ENCODE peak calls at places on chromosome 15, in nine cellular contexts. G is upper lobe of left lung, Q is ovary, A is stomach, D is pancreas, N is IMR-90, H is heart left ventricle, B is esophagus squamous epithelium, F is uterus. R is an unnamed sample.

GRCh38 chr15:72585659-72586058 is 68.8 kb upstream of the GOLGA6B start:
- DNase-seq in A (no peak), Q (no peak), F (no peak), G (no peak), D (no peak), B (no peak), N (peak), H (no peak), R (no peak)

GRCh38 chr15:39785139-39785538 is 2.5 kb upstream of the FSIP1 start:
- DNase-seq in B (no peak), F (no peak), G (no peak), A (no peak), Q (no peak), H (no peak), N (no peak), D (peak), R (no peak)

GRCh38 chr15:50055333-50056278 is 63.4 kb downstream of the ATP8B4 start:
- DNase-seq in Q (no peak), H (peak), F (no peak), A (no peak), D (no peak), N (peak), G (no peak), B (no peak), R (no peak)

GRCh38 chr15:63023351-63023945 is 19.1 kb upstream of the TPM1 start:
- DNase-seq in G (no peak), Q (no peak), A (no peak), N (peak), F (no peak), H (no peak), D (no peak), B (no peak), R (no peak)

GRCh38 chr15:78050851-78051250 is 26.7 kb downstream of the TBC1D2B start:
- DNase-seq in H (no peak), A (no peak), D (no peak), G (no peak), Q (no peak), N (no peak), B (no peak), F (no peak), R (no peak)

GRCh38 chr15:92937880-92938279 is 37.8 kb downstream of the CHD2 start:
- DNase-seq in A (no peak), Q (no peak), N (no peak), B (no peak), D (no peak), H (no peak), G (no peak), F (no peak), R (no peak)

GRCh38 chr15:79644091-79644490 is 212.0 kb downstream of the MINAR1 start:
- DNase-seq in N (peak), A (no peak), Q (no peak), G (no peak), B (no peak), H (no peak), D (no peak), F (no peak), R (no peak)

GRCh38 chr15:41115652-41116115 is 396 bp downstream of the INO80 start:
- DNase-seq in H (peak), G (peak), F (no peak), Q (peak), A (peak), D (peak), N (peak), B (peak), R (peak)

GRCh38 chr15:84681822-84682221 is 23.8 kb upstream of the NMB start:
- DNase-seq in H (no peak), F (no peak), D (no peak), N (peak), B (no peak), G (no peak), A (no peak), Q (no peak), R (no peak)

GRCh38 chr15:23606226-23606625 is 40.8 kb downstream of the MKRN3 start:
- DNase-seq in A (no peak), Q (no peak), F (no peak), H (no peak), B (no peak), G (no peak), D (no peak), N (no peak), R (no peak)

GRCh38 chr15:71127083-71127482 is 11.8 kb downstream of the THSD4 start:
- DNase-seq in Q (no peak), A (no peak), G (no peak), B (no peak), D (no peak), F (no peak), H (no peak), N (no peak), R (no peak)

GRCh38 chr15:83746231-83746630 is 92.3 kb downstream of the ADAMTSL3 start:
- DNase-seq in A (no peak), G (no peak), H (no peak), Q (no peak), N (no peak), F (no peak), B (no peak), D (no peak), R (no peak)

GRCh38 chr15:79957741-79958140 is 13.3 kb downstream of the BCL2A1 start:
- DNase-seq in H (no peak), F (no peak), A (no peak), B (no peak), Q (no peak), N (peak), D (no peak), G (no peak), R (no peak)

GRCh38 chr15:72796515-72797337 is 13.2 kb upstream of the ADPGK start:
- DNase-seq in Q (peak), H (peak), F (peak), D (peak), A (peak), G (peak), N (peak), B (no peak), R (no peak)

GRCh38 chr15:91385301-91385700 is 285.2 kb downstream of the SV2B start:
- DNase-seq in H (no peak), D (no peak), G (peak), B (no peak), N (no peak), F (no peak), Q (no peak), A (no peak), R (no peak)

GRCh38 chr15:77856718-77857346 is 220.7 kb downstream of the TBC1D2B start:
- DNase-seq in G (no peak), F (no peak), B (no peak), Q (no peak), N (no peak), D (no peak), H (no peak), A (no peak), R (peak)

GRCh38 chr15:76057332-76058000 is 2.3 kb upstream of the TMEM266 start:
- DNase-seq in A (peak), N (peak), F (no peak), Q (no peak), D (peak), B (no peak), G (no peak), H (peak), R (no peak)

GRCh38 chr15:64620991-64621495 is 154.3 kb downstream of the RBPMS2 start:
- DNase-seq in D (no peak), H (no peak), B (no peak), G (no peak), F (no peak), Q (no peak), N (no peak), A (no peak), R (no peak)

GRCh38 chr15:77186518-77187095 is 115.7 kb upstream of the TSPAN3 start:
- DNase-seq in H (no peak), N (peak), A (no peak), Q (no peak), F (no peak), G (no peak), D (no peak), B (no peak), R (no peak)

GRCh38 chr15:59595434-59595915 is 16.1 kb upstream of the GCNT3 start:
- DNase-seq in Q (no peak), B (no peak), D (no peak), H (no peak), N (no peak), F (no peak), A (peak), G (no peak), R (no peak)

GRCh38 chr15:26235148-26235769 is 372.1 kb upstream of the ATP10A start:
- DNase-seq in A (no peak), F (no peak), B (no peak), Q (no peak), H (no peak), D (no peak), G (no peak), N (no peak), R (no peak)

GRCh38 chr15:90872481-90873184 is 4.2 kb downstream of the FURIN start:
- DNase-seq in Q (no peak), N (peak), A (no peak), F (no peak), G (no peak), D (no peak), B (no peak), H (no peak), R (no peak)

GRCh38 chr15:85316244-85316934 is 64.0 kb upstream of the AKAP13 start:
- DNase-seq in Q (no peak), F (no peak), G (no peak), A (no peak), N (peak), D (no peak), B (no peak), H (no peak), R (no peak)

GRCh38 chr15:70935631-70936030 is 43.0 kb downstream of the LRRC49 start:
- DNase-seq in N (no peak), Q (no peak), D (no peak), H (no peak), G (no peak), B (no peak), A (no peak), F (no peak), R (no peak)

GRCh38 chr15:64618569-64618968 is 156.8 kb downstream of the RBPMS2 start:
- DNase-seq in Q (no peak), F (no peak), G (no peak), A (no peak), H (no peak), N (no peak), D (no peak), B (no peak), R (no peak)

GRCh38 chr15:89781891-89782618 is 5.9 kb downstream of the MESP2 start:
- DNase-seq in F (no peak), D (peak), A (no peak), G (no peak), B (no peak), H (no peak), Q (no peak), N (peak), R (peak)

GRCh38 chr15:86183765-86184491 is 104.3 kb downstream of the AGBL1 start:
- DNase-seq in A (no peak), G (no peak), N (no peak), B (no peak), F (no peak), Q (no peak), H (no peak), D (no peak), R (no peak)

GRCh38 chr15:84961114-84961452 is 20.6 kb upstream of the PDE8A start:
- DNase-seq in H (no peak), A (no peak), F (no peak), G (no peak), B (no peak), D (no peak), N (peak), Q (no peak), R (no peak)

GRCh38 chr15:69468241-69469121 is 15.9 kb downstream of the RPLP1 start:
- DNase-seq in Q (no peak), F (no peak), N (peak), H (no peak), D (no peak), B (no peak), A (peak), G (peak), R (peak)

GRCh38 chr15:98121957-98122356 is 161.5 kb downstream of the ARRDC4 start:
- DNase-seq in N (no peak), Q (no peak), A (no peak), H (no peak), F (peak), D (no peak), B (no peak), G (no peak), R (no peak)

GRCh38 chr15:58748787-58749531 is 548 bp downstream of the ADAM10 start:
- DNase-seq in A (peak), D (peak), B (no peak), Q (peak), G (peak), N (no peak), F (peak), H (peak), R (no peak)

GRCh38 chr15:60052796-60053195 is 48.7 kb downstream of the FOXB1 start:
- DNase-seq in D (no peak), G (no peak), F (no peak), N (no peak), Q (no peak), B (no peak), A (no peak), H (no peak), R (no peak)

DNA sequence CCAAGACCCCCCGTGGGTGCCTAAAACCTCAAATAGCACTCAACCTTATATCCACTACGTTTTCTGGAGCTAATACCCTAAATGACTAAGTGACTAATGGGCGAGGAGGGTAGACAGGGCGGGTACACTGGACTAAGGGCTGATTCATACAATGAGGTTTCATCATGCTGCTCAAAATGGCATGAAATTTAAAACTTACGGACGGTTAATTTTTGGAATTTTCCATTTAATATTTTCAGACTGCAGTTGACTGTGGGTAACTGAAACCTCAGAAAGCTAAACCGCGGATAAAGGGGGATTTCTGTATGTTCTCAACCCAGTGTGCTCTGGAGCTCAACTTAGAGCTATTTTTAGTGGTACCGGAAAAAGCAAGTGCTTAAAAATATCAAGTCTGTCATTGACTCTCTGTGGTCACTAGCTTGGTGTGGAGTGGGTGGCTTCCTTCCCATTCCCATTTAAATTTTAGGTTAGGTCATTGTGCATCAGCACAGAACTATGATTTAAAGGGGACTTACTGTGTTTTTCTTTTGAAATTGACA is 72.9 kb downstream of the LRRC28 start:
- DNase-seq in B (no peak), F (no peak), G (no peak), N (peak), H (peak), D (no peak), A (no peak), Q (no peak), R (no peak)
- H3K27ac ChIP-seq in B (peak), F (no peak), G (no peak), N (no peak), H (peak), D (no peak), A (no peak), Q (no peak), R (no peak)

DNA sequence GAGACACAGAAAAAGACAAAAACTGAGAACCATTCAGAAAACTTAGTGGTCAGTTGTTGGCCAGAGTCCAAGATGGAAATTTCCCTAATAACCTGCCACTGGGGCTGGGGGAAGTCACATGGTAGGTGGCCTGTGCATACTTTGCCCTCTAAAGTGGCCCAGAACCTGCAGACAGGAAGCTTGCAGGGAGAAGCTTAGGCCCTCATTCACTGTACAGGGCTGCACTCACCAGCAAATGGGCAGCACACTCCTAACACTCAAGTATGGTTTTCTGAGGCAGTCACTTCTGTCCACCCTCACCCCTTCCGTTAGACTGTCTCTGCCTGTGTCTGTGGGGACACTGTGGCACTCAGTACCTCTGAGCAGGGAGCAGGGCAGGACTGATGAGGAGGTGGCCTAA is 14.5 kb upstream of the RNU6-1 start:
- DNase-seq in A (no peak), Q (no peak), D (no peak), F (no peak), H (no peak), N (no peak), B (no peak), G (no peak), R (no peak)
- H3K27ac ChIP-seq in A (no peak), Q (no peak), D (no peak), F (no peak), H (no peak), N (no peak), B (no peak), G (no peak), R (no peak)

DNA sequence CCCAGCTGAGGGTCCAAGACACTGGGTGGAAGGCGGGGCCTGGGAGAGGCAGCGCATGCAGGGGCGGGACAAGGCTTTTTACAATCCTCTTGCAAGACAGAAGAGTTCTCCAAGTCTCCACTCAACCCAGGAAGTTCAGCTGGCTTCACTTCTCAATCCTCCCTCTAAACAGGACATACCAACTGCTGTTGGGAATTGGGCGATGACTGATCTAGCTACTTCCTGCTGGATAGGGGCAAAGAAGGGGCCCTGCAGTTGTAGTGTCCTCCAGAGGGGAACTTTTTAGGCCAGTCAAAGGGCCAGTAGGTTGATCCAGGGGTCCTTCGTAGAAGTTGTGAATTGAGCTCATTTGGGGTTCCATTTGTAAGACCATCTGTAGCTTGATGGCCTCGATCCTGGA is 94.6 kb upstream of the TERB2 start:
- DNase-seq in N (no peak), H (no peak), F (no peak), Q (no peak), G (no peak), A (no peak), B (no peak), D (no peak), R (no peak)
- H3K27ac ChIP-seq in N (no peak), H (no peak), F (no peak), Q (no peak), G (no peak), A (no peak), B (no peak), D (no peak), R (no peak)

DNA sequence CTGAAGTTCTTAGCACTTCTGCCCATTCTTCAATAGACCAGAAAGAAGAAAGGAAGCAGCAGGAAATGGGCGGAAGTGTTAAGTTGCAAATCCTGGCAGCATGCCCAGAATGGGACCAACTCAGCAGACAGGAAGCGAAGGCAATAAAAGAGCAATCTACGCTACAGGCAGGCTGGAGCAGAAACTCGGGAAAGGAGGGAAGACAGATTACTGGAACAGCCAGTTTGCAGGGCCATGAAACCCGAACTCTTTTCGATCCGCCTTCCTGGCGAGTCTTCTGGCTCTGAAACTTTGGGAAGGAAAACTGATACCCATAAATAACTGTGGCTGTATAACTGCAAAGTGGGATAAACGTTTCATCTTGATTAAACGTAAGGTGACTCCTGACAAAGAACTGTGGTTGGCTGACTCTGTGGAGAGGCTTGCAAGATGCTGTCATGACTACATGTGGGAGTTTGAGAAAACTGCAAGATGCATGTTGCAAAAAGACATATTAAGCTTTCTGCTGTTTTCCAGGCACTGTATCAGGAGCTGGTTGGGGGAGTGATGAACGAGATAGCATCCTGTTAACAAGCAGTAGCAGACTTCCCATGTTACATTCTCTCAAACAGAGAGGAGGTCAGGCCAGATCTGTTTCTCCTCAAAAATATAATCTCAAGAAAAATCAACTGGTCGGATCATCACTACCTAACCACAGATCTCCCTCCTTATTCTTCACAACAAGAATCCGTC is 67.8 kb downstream of the FMN1 start:
- DNase-seq in F (peak), N (peak), G (peak), B (no peak), A (peak), Q (no peak), H (peak), D (peak), R (no peak)
- H3K27ac ChIP-seq in F (no peak), N (peak), G (no peak), B (no peak), A (no peak), Q (no peak), H (peak), D (no peak), R (no peak)

DNA sequence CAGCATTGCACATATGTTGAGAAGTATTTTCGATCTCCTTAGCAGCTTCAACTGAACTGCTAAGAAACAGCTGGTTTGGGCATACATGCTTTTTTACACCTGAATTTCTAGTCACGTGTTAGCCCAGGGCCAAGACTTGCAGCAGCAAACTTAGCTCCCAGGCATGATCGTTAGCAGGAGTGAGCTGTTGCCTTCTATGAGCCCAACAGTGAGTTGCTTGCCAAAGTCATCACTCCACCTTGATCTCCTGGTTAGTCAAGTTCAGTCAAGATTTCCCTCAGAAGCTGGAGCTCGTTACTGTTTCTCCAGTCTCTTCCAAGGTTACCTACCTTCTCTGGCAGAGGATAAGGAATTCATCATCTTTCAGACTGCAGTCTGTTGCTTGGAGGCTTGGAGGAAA is 100.4 kb upstream of the SEMA6D start:
- DNase-seq in D (no peak), F (no peak), H (no peak), Q (no peak), A (no peak), N (no peak), G (no peak), B (no peak), R (no peak)
- H3K27ac ChIP-seq in D (no peak), F (no peak), H (no peak), Q (no peak), A (no peak), N (no peak), G (no peak), B (no peak), R (no peak)

DNA sequence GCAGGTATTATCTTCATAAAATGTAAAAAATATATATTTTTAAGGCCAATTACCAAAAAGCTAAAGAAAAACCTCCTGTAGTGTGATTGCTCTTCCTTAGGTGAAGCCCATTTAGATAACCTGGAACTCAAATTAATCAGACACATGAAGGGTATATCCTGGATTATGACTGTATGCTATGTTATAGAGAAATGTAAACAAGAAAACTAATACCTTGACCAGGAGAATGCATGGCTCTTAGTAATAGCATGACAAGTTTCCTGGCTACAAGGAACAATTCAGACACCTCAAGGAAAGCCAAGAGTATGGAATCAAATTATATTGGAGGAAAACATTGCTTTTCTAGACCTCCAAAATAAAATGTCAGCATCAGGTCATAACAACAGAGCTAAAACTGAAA is 14.0 kb upstream of the CFAP161 start:
- DNase-seq in G (no peak), D (no peak), Q (no peak), A (no peak), B (no peak), N (no peak), F (no peak), H (no peak), R (no peak)
- H3K27ac ChIP-seq in G (no peak), D (no peak), Q (no peak), A (no peak), B (no peak), N (no peak), F (no peak), H (no peak), R (no peak)

R was measured in breast epithelium.